ENCODE peak calls at places on chromosome 1, in nine cellular contexts. U, O, B, R, Z, H, G, M and X are unnamed samples.

GRCh38 chr1:234244482-234244881 is 128.8 kb upstream of the COA6 start:
- DNase-seq in U (no peak), O (no peak), B (no peak), R (no peak), Z (no peak), H (no peak), G (no peak), M (no peak), X (no peak)

GRCh38 chr1:47434051-47434842 is 3.6 kb upstream of the FOXD2 start:
- DNase-seq in U (peak), O (no peak), B (no peak), R (no peak), Z (no peak), H (no peak), G (peak), M (peak), X (peak)

GRCh38 chr1:39501666-39502065 is 10.2 kb downstream of the BMP8A start:
- DNase-seq in U (peak), O (no peak), B (peak), R (no peak), Z (peak), H (no peak), G (peak), M (no peak), X (no peak)

GRCh38 chr1:30058966-30059365 is 664.4 kb downstream of the MATN1 start:
- DNase-seq in U (peak), O (peak), B (peak), R (no peak), Z (peak), H (no peak), G (peak), M (no peak), X (peak)

GRCh38 chr1:169196566-169196965 is 90.1 kb downstream of the ATP1B1 start:
- DNase-seq in U (no peak), O (no peak), B (no peak), R (no peak), Z (no peak), H (no peak), G (no peak), M (no peak), X (no peak)

GRCh38 chr1:169371400-169371799 is 3.4 kb downstream of the BLZF1 start:
- DNase-seq in U (no peak), O (no peak), B (no peak), R (no peak), Z (no peak), H (no peak), G (no peak), M (no peak), X (no peak)

GRCh38 chr1:246001142-246001812 is 505.8 kb downstream of the SMYD3 start:
- DNase-seq in U (peak), O (no peak), B (peak), R (no peak), Z (peak), H (no peak), G (peak), M (no peak), X (peak)

GRCh38 chr1:15256584-15256983 is 9.6 kb downstream of the FHAD1 start:
- DNase-seq in U (no peak), O (no peak), B (no peak), R (no peak), Z (no peak), H (no peak), G (no peak), M (no peak), X (no peak)

GRCh38 chr1:232767381-232768074 is 37.7 kb upstream of the MAP10 start:
- DNase-seq in U (peak), O (no peak), B (peak), R (no peak), Z (peak), H (no peak), G (peak), M (no peak), X (peak)

GRCh38 chr1:222798111-222798510 is 16.7 kb upstream of the DISP1 start:
- DNase-seq in U (peak), O (no peak), B (peak), R (no peak), Z (peak), H (no peak), G (peak), M (no peak), X (peak)

GRCh38 chr1:154714638-154715037 is 106.7 kb upstream of the ADAR start:
- DNase-seq in U (peak), O (no peak), B (peak), R (no peak), Z (peak), H (no peak), G (peak), M (no peak), X (peak)

GRCh38 chr1:51421961-51422360 is 91.6 kb upstream of the TTC39A start:
- DNase-seq in U (peak), O (peak), B (peak), R (no peak), Z (peak), H (peak), G (peak), M (no peak), X (peak)

GRCh38 chr1:30661311-30661710 is 62.1 kb downstream of the MATN1 start:
- DNase-seq in U (no peak), O (no peak), B (no peak), R (no peak), Z (no peak), H (no peak), G (no peak), M (no peak), X (no peak)

GRCh38 chr1:177138347-177138746 is 26.2 kb downstream of the ASTN1 start:
- DNase-seq in U (no peak), O (no peak), B (no peak), R (no peak), Z (no peak), H (no peak), G (no peak), M (no peak), X (no peak)

GRCh38 chr1:88736633-88737248 is 52.7 kb downstream of the PKN2 start:
- DNase-seq in U (peak), O (no peak), B (peak), R (no peak), Z (peak), H (no peak), G (peak), M (peak), X (peak)

GRCh38 chr1:113758631-113759340 is 500 bp downstream of the PHTF1 start:
- DNase-seq in U (peak), O (peak), B (peak), R (peak), Z (no peak), H (peak), G (peak), M (peak), X (peak)

GRCh38 chr1:220326578-220326977 is 54.3 kb upstream of the RAB3GAP2 start:
- DNase-seq in U (no peak), O (no peak), B (peak), R (no peak), Z (peak), H (no peak), G (peak), M (no peak), X (peak)

GRCh38 chr1:162663086-162663485 is 30.8 kb downstream of the DDR2 start:
- DNase-seq in U (no peak), O (no peak), B (peak), R (no peak), Z (no peak), H (no peak), G (peak), M (no peak), X (peak)

GRCh38 chr1:221527886-221528634 is 213.8 kb downstream of the DUSP10 start:
- DNase-seq in U (no peak), O (no peak), B (no peak), R (no peak), Z (no peak), H (no peak), G (no peak), M (no peak), X (no peak)

GRCh38 chr1:169236143-169236542 is 129.7 kb downstream of the ATP1B1 start:
- DNase-seq in U (peak), O (no peak), B (no peak), R (no peak), Z (no peak), H (no peak), G (peak), M (no peak), X (peak)

GRCh38 chr1:43786975-43787374 is 79.6 kb downstream of the ST3GAL3 start:
- DNase-seq in U (peak), O (no peak), B (no peak), R (no peak), Z (no peak), H (no peak), G (peak), M (no peak), X (peak)

GRCh38 chr1:9279172-9279840 is 13.4 kb upstream of the SPSB1 start:
- DNase-seq in U (no peak), O (no peak), B (no peak), R (no peak), Z (no peak), H (no peak), G (peak), M (no peak), X (no peak)

GRCh38 chr1:56639210-56639609 is 5.9 kb upstream of the PRKAA2 start:
- DNase-seq in U (no peak), O (peak), B (no peak), R (no peak), Z (no peak), H (no peak), G (no peak), M (no peak), X (no peak)

GRCh38 chr1:232508161-232508661 is 121.7 kb downstream of the SIPA1L2 start:
- DNase-seq in U (no peak), O (no peak), B (no peak), R (no peak), Z (no peak), H (no peak), G (no peak), M (no peak), X (no peak)

GRCh38 chr1:178393370-178393769 is 103.4 kb downstream of the CLEC20A start:
- DNase-seq in U (no peak), O (peak), B (no peak), R (no peak), Z (no peak), H (no peak), G (no peak), M (peak), X (no peak)

GRCh38 chr1:111542187-111542586 is 38.8 kb upstream of the ADORA3 start:
- DNase-seq in U (no peak), O (no peak), B (no peak), R (no peak), Z (peak), H (no peak), G (no peak), M (no peak), X (no peak)

GRCh38 chr1:27395441-27396195 is 3.2 kb downstream of the GPR3 start:
- DNase-seq in U (peak), O (peak), B (peak), R (peak), Z (peak), H (peak), G (peak), M (peak), X (peak)